ENCODE peak calls at places on chromosomes 5 and 9, in four cellular contexts. N is endothelial cell of umbilical vein, Y is H1, B is A549. M is an unnamed sample.

GRCh38 chr5:93649234-93649900 is 66.3 kb downstream of the NR2F1 start:
- DNase-seq in N (no peak), Y (no peak), B (no peak), M (no peak)

GRCh38 chr9:106693546-106693945 is 169.4 kb upstream of the ZNF462 start:
- DNase-seq in N (no peak), Y (no peak), B (no peak), M (no peak)

GRCh38 chr5:173094012-173094661 is 38.0 kb downstream of the CREBRF start:
- DNase-seq in N (peak; percentile 97), Y (no peak), B (no peak), M (no peak)

GRCh38 chr9:133352635-133353340 is 3.5 kb downstream of the SURF1 start:
- DNase-seq in N (no peak), Y (no peak), B (no peak), M (peak; percentile 40)

GRCh38 chr5:173670130-173670591 is 53.7 kb upstream of the BOD1 start:
- DNase-seq in N (peak; percentile 36), Y (peak; percentile 63), B (no peak), M (no peak)

GRCh38 chr9:98808411-98808815 is 943 bp downstream of the GALNT12 start:
- DNase-seq in N (no peak), Y (no peak), B (no peak), M (peak; percentile 37)

GRCh38 chr5:16178745-16179372 is 732 bp downstream of the MARCHF11 start:
- DNase-seq in N (peak; percentile 60), Y (peak; percentile 67), B (no peak), M (peak; percentile 28)

GRCh38 chr9:221989-222776 is 7.5 kb downstream of the DOCK8 start:
- DNase-seq in N (no peak), Y (no peak), B (no peak), M (peak; percentile 99)

GRCh38 chr9:127635198-127635735 is 23.2 kb downstream of the STXBP1 start:
- DNase-seq in N (no peak), Y (no peak), B (no peak), M (no peak)

GRCh38 chr9:85212887-85213286 is 528.9 kb downstream of the AGTPBP1 start:
- DNase-seq in N (peak; percentile 71), Y (no peak), B (no peak), M (peak; percentile 34)

GRCh38 chr9:113166039-113166438 is 15.2 kb downstream of the SLC31A2 start:
- DNase-seq in N (no peak), Y (no peak), B (no peak), M (no peak)

GRCh38 chr5:106584268-106584667 is 1086.5 kb downstream of the EFNA5 start:
- DNase-seq in N (no peak), Y (no peak), B (no peak), M (no peak)

GRCh38 chr9:80796662-80797426 is 892.5 kb downstream of the TLE1 start:
- DNase-seq in N (no peak), Y (no peak), B (no peak), M (no peak)

GRCh38 chr5:162786234-162786633 is 651.2 kb upstream of the CCNG1 start:
- DNase-seq in N (no peak), Y (no peak), B (no peak), M (peak; percentile 1)

GRCh38 chr9:1941989-1942388 is 73.2 kb upstream of the SMARCA2 start:
- DNase-seq in N (peak; percentile 7), Y (no peak), B (no peak), M (no peak)

GRCh38 chr5:156149203-156149602 is 177.8 kb upstream of the SGCD start:
- DNase-seq in N (no peak), Y (no peak), B (no peak), M (no peak)

GRCh38 chr9:21506910-21507795 is 25.0 kb upstream of the IFNE start:
- DNase-seq in N (peak; percentile 79), Y (no peak), B (no peak), M (no peak)

DNA sequence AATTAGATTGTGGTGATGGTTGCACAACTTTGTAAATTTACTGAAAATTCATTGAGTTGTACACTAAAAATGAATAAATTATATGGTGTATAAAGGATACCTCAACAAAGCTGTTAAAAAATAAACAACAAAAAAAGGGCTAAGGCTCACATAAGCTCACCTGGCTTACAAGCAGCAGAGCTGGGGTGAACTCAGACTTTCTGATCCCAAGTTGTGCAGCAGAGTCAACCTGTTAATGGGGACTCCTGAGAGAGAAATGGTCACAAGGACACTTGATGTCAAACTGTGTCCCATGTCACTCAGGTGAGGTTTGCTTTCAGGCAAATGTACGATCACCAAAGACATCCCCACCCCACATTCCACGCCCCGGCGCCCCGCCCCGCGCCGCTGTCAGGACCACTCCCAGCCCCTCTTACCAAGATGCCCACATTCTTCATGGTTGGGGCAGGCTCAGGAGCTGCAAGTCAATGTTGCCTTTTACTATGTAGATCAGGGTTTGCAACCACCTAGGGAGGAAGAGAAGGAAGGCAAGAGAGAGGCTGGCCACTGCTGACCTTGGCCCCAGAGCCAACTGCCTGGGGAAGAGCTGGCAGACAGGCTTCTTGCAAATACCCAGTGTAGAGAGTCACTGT is 22.4 kb upstream of the SLC36A1 start:
- DNase-seq in N (no peak), Y (peak; percentile 43), B (no peak), M (no peak)
- TF ChIP-seq MAX in N (no peak), Y (no peak), B (no peak), M (no peak)

GRCh38 chr5:179852993-179853547 is 5.5 kb downstream of the MRNIP start:
- DNase-seq in N (no peak), Y (no peak), B (no peak), M (no peak)
- H3K4me3 ChIP-seq in N (no peak overlapping the region), Y (no peak overlapping the region), B (no peak overlapping the region), M (no peak overlapping the region)

GRCh38 chr5:160008877-160009590 is at the start of gene TTC1:
- DNase-seq in N (peak; percentile 98), Y (peak; percentile 90), B (peak; percentile 94), M (peak; percentile 98)
- TF ChIP-seq POLR2A in N (peak; percentile 95), Y (peak; percentile 98), B (peak; percentile 83), M (peak; percentile 95)

DNA sequence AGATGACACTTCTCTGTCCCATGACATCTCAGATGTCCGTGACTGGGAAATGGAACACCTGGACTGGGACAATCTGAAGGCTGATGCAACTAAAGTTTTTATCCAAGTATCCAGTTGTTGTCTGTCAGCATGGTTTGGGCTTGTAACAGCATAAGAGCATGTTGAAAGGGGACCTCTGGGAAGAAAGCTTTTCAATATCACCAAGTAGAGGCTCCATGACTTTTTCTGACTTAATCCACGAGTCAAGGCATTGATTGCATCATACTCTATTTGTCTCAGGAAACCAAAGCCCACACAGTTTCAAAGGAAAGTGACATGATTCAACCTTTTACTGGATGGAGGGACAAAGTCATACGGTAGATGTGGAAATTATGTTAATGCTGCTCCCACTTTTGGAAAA is 807.8 kb downstream of the MTRR start:
- DNase-seq in N (no peak), Y (no peak), B (no peak), M (no peak)
- TF ChIP-seq MAX in N (no peak), Y (no peak), B (no peak), M (no peak)

DNA sequence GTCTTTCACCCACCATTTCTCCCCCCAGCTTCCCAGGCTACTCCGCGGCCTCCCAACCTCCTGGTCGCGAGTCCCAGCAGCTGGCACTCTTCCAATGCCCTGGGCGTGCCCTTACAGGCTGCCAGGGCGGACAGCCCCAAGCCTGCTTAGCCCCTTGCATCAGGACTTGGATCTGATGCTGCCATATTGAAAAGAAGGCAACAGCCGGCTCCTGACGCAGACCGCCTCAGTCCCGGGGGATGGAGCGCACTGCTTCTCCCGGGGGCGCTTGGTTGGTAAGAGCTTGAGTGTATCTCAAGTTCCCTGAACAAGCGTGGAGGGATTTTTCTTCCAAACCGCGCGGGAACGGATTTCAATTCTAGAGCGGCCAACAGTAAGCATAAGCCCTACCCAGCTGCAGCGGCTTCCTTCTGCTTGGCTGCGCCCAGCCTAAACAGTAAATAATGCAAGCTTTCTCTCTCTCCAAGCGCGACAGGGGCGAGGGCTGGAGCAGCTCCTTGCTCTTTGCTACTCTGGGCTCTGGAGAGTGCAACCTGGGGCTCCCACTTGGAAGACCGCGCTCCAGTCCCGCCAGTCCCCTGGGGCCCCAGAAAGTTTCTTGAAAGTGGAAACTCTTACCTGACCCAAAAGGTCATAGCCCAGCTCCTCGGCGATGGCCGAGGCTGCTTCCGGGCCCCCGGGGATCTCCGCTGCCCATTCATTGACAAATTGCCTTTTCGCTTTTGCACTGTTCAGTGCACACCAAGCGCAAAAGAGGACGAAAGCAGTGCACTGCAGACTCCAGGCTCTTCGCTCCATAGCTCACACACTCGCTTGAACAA is 593 bp downstream of the PCSK1 start:
- DNase-seq in N (peak; percentile 12), Y (no peak), B (no peak), M (no peak)
- H3K4me3 ChIP-seq in N (peak overlapping the region; percentile 10), Y (peak overlapping the region; percentile 86), B (no peak overlapping the region), M (no peak overlapping the region)

GRCh38 chr9:38622083-38622674 is 1.8 kb upstream of the ANKRD18A start:
- DNase-seq in N (no peak), Y (no peak), B (peak; percentile 54), M (peak; percentile 66)
- TF ChIP-seq POLR2A in N (no peak), Y (no peak), B (peak; percentile 57), M (peak; percentile 14)

GRCh38 chr5:96702503-96703383 is 40.6 kb downstream of the CAST start:
- DNase-seq in N (peak; percentile 90), Y (no peak), B (peak; percentile 94), M (peak; percentile 59)
- TF ChIP-seq MAX in N (peak; percentile 97), Y (peak; percentile 89), B (peak; percentile 91), M (peak; percentile 94)

M was measured in NB4.